ENCODE peak calls at places on chromosomes 7 and 10, in nine cellular contexts. Q is PC-3, O is endothelial cell of umbilical vein, F is Peyer's patch, Y is astrocyte of the spinal cord, Z is thoracic aorta, L is cardiac muscle cell, W is GM12878, E is colonic mucosa. V is an unnamed sample.

GRCh38 chr10:71480662-71481061 is 83.9 kb downstream of the CDH23 start:
- DNase-seq in Q (no peak), O (no peak), F (no peak), Y (no peak), Z (no peak), L (no peak), W (no peak), E (no peak), V (no peak)

GRCh38 chr10:130175074-130175473 is 38.9 kb downstream of the GLRX3 start:
- DNase-seq in Q (no peak), O (no peak), F (no peak), Y (no peak), Z (no peak), L (no peak), W (no peak), E (no peak), V (no peak)

GRCh38 chr10:69696073-69696731 is 66.2 kb downstream of the FAM241B start:
- DNase-seq in Q (peak; percentile 98), O (peak; percentile 70), F (peak; percentile 49), Y (peak; percentile 85), Z (no peak), L (peak; percentile 90), W (no peak), E (no peak), V (no peak)

GRCh38 chr7:140557809-140558518 is 78.7 kb upstream of the MKRN1 start:
- DNase-seq in Q (peak; percentile 66), O (no peak), F (no peak), Y (no peak), Z (no peak), L (no peak), W (no peak), E (no peak), V (no peak)

GRCh38 chr10:127117125-127117524 is 79.3 kb downstream of the INSYN2A start:
- DNase-seq in Q (peak; percentile 43), O (peak; percentile 60), F (peak; percentile 57), Y (peak; percentile 69), Z (no peak), L (peak; percentile 72), W (no peak), E (peak; percentile 46), V (no peak)

GRCh38 chr10:9081253-9081652 is 1026.8 kb downstream of the GATA3 start:
- DNase-seq in Q (peak; percentile 12), O (no peak), F (no peak), Y (no peak), Z (no peak), L (no peak), W (no peak), E (no peak), V (no peak)

GRCh38 chr7:128094686-128095085 is 63.4 kb upstream of the LRRC4 start:
- DNase-seq in Q (no peak), O (no peak), F (no peak), Y (no peak), Z (no peak), L (no peak), W (no peak), E (no peak), V (no peak)

GRCh38 chr7:102975854-102976253 is 63.1 kb downstream of the LRRC17 start:
- DNase-seq in Q (no peak), O (no peak), F (no peak), Y (no peak), Z (no peak), L (no peak), W (no peak), E (no peak), V (no peak)

GRCh38 chr10:69904533-69904932 is 102.8 kb downstream of the COL13A1 start:
- DNase-seq in Q (no peak), O (no peak), F (no peak), Y (no peak), Z (no peak), L (no peak), W (no peak), E (no peak), V (no peak)

GRCh38 chr10:6314620-6315205 is 112.0 kb downstream of the PFKFB3 start:
- DNase-seq in Q (peak; percentile 63), O (no peak), F (peak; percentile 52), Y (no peak), Z (no peak), L (no peak), W (no peak), E (peak; percentile 73), V (no peak)

GRCh38 chr7:70143089-70144044 is 545.1 kb downstream of the AUTS2 start:
- DNase-seq in Q (no peak), O (no peak), F (no peak), Y (peak; percentile 31), Z (no peak), L (peak; percentile 27), W (no peak), E (no peak), V (no peak)

GRCh38 chr7:159117366-159118219 is 27.1 kb downstream of the VIPR2 start:
- DNase-seq in Q (no peak), O (no peak), F (peak; percentile 22), Y (no peak), Z (no peak), L (no peak), W (no peak), E (no peak), V (no peak)

GRCh38 chr7:74725840-74726239 is 48.0 kb upstream of the NCF1 start:
- DNase-seq in Q (no peak), O (no peak), F (no peak), Y (no peak), Z (no peak), L (no peak), W (no peak), E (no peak), V (no peak)

GRCh38 chr7:14988941-14989340 is 86.4 kb upstream of the DGKB start:
- DNase-seq in Q (no peak), O (no peak), F (no peak), Y (no peak), Z (no peak), L (no peak), W (no peak), E (no peak), V (no peak)

GRCh38 chr10:29811751-29812427 is 177.1 kb upstream of the SVIL start:
- DNase-seq in Q (peak; percentile 79), O (peak; percentile 81), F (no peak), Y (peak; percentile 97), Z (peak; percentile 62), L (peak; percentile 92), W (no peak), E (peak; percentile 26), V (no peak)

GRCh38 chr7:114085592-114086490 is 167.0 kb upstream of the PPP1R3A start:
- DNase-seq in Q (peak; percentile 22), O (peak; percentile 65), F (peak; percentile 88), Y (peak; percentile 87), Z (peak; percentile 61), L (peak; percentile 82), W (no peak), E (peak; percentile 95), V (peak; percentile 91)

GRCh38 chr10:112286837-112287818 is 3.9 kb downstream of the TECTB start:
- DNase-seq in Q (no peak), O (no peak), F (no peak), Y (no peak), Z (no peak), L (no peak), W (no peak), E (no peak), V (no peak)

GRCh38 chr10:124496150-124496549 is 34.5 kb downstream of the LHPP start:
- DNase-seq in Q (no peak), O (no peak), F (no peak), Y (no peak), Z (no peak), L (no peak), W (no peak), E (no peak), V (no peak)
- TF ChIP-seq CTCF in Q (no peak), O (no peak), F (no peak), Y (no peak), Z (no peak), L (no peak), W (no peak), E (no peak), V (no peak)

DNA sequence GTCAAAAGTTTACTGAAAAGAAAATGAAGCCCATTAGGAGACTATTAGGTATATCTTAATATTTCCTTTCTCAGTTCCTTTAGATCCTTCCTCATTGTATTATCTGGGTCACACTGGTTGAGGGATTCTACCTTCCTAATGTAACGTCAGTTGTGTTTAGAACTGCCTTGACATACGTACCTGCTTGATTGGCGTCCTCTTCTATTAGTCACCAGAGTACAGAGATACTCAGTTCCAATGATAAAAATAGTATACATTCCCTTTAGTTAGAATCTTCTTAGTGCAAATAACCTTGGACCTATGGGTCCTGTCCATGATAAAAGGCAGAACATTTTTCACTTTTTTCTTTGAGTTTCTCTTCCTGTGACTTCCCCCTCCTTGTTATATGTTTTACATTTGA is 45.2 kb downstream of the AHCYL2 start:
- DNase-seq in Q (no peak), O (no peak), F (no peak), Y (no peak), Z (no peak), L (no peak), W (no peak), E (no peak), V (no peak)
- TF ChIP-seq CTCF in Q (no peak), O (no peak), F (no peak), Y (no peak), Z (no peak), L (no peak), W (no peak), E (no peak), V (no peak)

GRCh38 chr7:90412458-90413184 is 9.4 kb downstream of the CLDN12 start:
- DNase-seq in Q (peak; percentile 63), O (no peak), F (peak; percentile 79), Y (no peak), Z (no peak), L (peak; percentile 13), W (no peak), E (peak; percentile 67), V (peak; percentile 40)
- TF ChIP-seq CTCF in Q (peak; percentile 76), O (peak; percentile 31), F (peak; percentile 62), Y (peak; percentile 35), Z (no peak), L (peak; percentile 32), W (peak; percentile 58), E (peak; percentile 41), V (peak; percentile 37)

GRCh38 chr7:12582362-12582761 is 11.8 kb downstream of the SCIN start:
- DNase-seq in Q (no peak), O (no peak), F (no peak), Y (no peak), Z (no peak), L (no peak), W (no peak), E (no peak), V (no peak)
- TF ChIP-seq CTCF in Q (no peak), O (no peak), F (no peak), Y (no peak), Z (no peak), L (no peak), W (no peak), E (no peak), V (no peak)

GRCh38 chr7:6026011-6026819 is 5.0 kb upstream of the ANKRD61 start:
- DNase-seq in Q (peak; percentile 55), O (peak; percentile 18), F (peak; percentile 89), Y (peak; percentile 29), Z (peak; percentile 19), L (peak; percentile 40), W (peak; percentile 23), E (peak; percentile 91), V (peak; percentile 78)
- TF ChIP-seq CTCF in Q (peak; percentile 48), O (no peak), F (peak; percentile 26), Y (peak; percentile 24), Z (no peak), L (peak; percentile 23), W (peak; percentile 41), E (no peak), V (peak; percentile 33)

GRCh38 chr7:76048668-76048988 is 722 bp downstream of the MDH2 start:
- DNase-seq in Q (peak; percentile 30), O (no peak), F (no peak), Y (no peak), Z (no peak), L (no peak), W (no peak), E (peak; percentile 47), V (peak; percentile 62)
- TF ChIP-seq CTCF in Q (no peak), O (no peak), F (peak; percentile 24), Y (no peak), Z (no peak), L (no peak), W (peak; percentile 19), E (no peak), V (no peak)